ENCODE peak calls at places on chromosomes 16 and 17, in seven cellular contexts. E, J, H, R, U, N and G are unnamed samples.

GRCh38 chr17:61756561-61756960 is 106.8 kb downstream of the BRIP1 start:
- DNase-seq in E (no peak), J (no peak), H (no peak), R (no peak), U (no peak), N (no peak), G (no peak)

GRCh38 chr16:9099131-9099625 is 7.7 kb downstream of the HAPSTR1 start:
- DNase-seq in E (peak; percentile 82), J (no peak), H (no peak), R (no peak), U (no peak), N (no peak), G (no peak)

GRCh38 chr16:65731840-65732239 is 610.0 kb upstream of the CDH11 start:
- DNase-seq in E (peak; percentile 33), J (no peak), H (no peak), R (no peak), U (no peak), N (no peak), G (no peak)

GRCh38 chr17:60832206-60832605 is 154.6 kb downstream of the BCAS3 start:
- DNase-seq in E (no peak), J (no peak), H (no peak), R (no peak), U (no peak), N (no peak), G (no peak)

GRCh38 chr16:2819179-2819938 is 2.3 kb downstream of the PRSS21 start:
- DNase-seq in E (no peak), J (no peak), H (no peak), R (no peak), U (peak; percentile 53), N (no peak), G (no peak)

GRCh38 chr16:1163567-1164055 is 10.7 kb downstream of the CACNA1H start:
- DNase-seq in E (peak; percentile 32), J (peak; percentile 59), H (no peak), R (no peak), U (no peak), N (no peak), G (peak; percentile 87)

GRCh38 chr16:28987170-28987853 is 2.5 kb downstream of the LAT start:
- DNase-seq in E (no peak), J (no peak), H (no peak), R (no peak), U (no peak), N (no peak), G (no peak)

GRCh38 chr16:5188318-5189025 is 90.9 kb upstream of the EEF2KMT start:
- DNase-seq in E (no peak), J (no peak), H (no peak), R (no peak), U (no peak), N (no peak), G (peak; percentile 44)

GRCh38 chr17:40373324-40373723 is 8.8 kb upstream of the GJD3 start:
- DNase-seq in E (peak; percentile 76), J (no peak), H (no peak), R (no peak), U (no peak), N (no peak), G (no peak)

GRCh38 chr16:49560018-49560830 is 186.6 kb downstream of the C16orf78 start:
- DNase-seq in E (no peak), J (no peak), H (no peak), R (no peak), U (peak; percentile 68), N (no peak), G (peak; percentile 16)

GRCh38 chr17:45428050-45428953 is 4.4 kb downstream of the ARHGAP27 start:
- DNase-seq in E (peak; percentile 76), J (peak; percentile 95), H (no peak), R (peak; percentile 74), U (peak; percentile 91), N (peak; percentile 67), G (peak; percentile 76)

GRCh38 chr17:2289878-2290478 is 13.6 kb downstream of the SMG6 start:
- DNase-seq in E (peak; percentile 45), J (no peak), H (no peak), R (no peak), U (no peak), N (no peak), G (no peak)

GRCh38 chr17:75272848-75273184 is 1.8 kb upstream of the MIF4GD start:
- DNase-seq in E (no peak), J (no peak), H (no peak), R (no peak), U (no peak), N (no peak), G (no peak)

GRCh38 chr16:87216824-87217205 is 100.4 kb downstream of the C16orf95 start:
- DNase-seq in E (no peak), J (no peak), H (no peak), R (no peak), U (peak; percentile 88), N (no peak), G (no peak)

DNA sequence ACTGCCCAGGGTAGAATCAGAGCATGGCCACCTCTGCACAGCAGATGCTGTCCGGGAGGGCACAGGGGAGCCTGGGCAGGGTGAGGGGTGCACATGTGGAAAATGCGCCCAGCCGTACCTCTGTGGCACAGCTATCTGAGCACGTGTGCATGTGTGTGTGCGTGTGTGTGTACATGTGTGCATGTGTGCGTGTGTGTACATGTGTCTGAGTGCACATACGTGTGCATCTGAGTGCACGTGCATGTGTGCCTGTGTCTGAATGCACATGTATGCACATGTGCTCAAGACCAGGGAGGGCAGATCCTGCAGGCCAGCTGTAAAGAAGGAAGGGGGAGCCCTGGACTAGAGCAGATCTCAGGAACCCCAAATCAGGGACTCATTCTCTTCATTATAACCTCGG is 37.3 kb upstream of the ENPP7 start:
- DNase-seq in E (no peak), J (no peak), H (no peak), R (no peak), U (no peak), N (no peak), G (no peak)
- H3K4me1 ChIP-seq in E (no peaks in the 10 kb centered on the region), J (peaks cover 5% of the 10 kb centered on the region), H (peaks cover 12% of the 10 kb centered on the region), R (no peaks in the 10 kb centered on the region), U (no peaks in the 10 kb centered on the region), N (no peaks in the 10 kb centered on the region), G (no peaks in the 10 kb centered on the region)

GRCh38 chr17:5883775-5884665 is 186.2 kb upstream of the WSCD1 start:
- DNase-seq in E (no peak), J (peak; percentile 31), H (no peak), R (no peak), U (no peak), N (no peak), G (peak; percentile 27)

GRCh38 chr17:5885336-5885735 is 184.8 kb upstream of the WSCD1 start:
- DNase-seq in E (no peak), J (peak; percentile 25), H (no peak), R (no peak), U (no peak), N (no peak), G (no peak)

GRCh38 chr17:5893741-5894140 is 176.4 kb upstream of the WSCD1 start:
- DNase-seq in E (no peak), J (no peak), H (no peak), R (no peak), U (no peak), N (no peak), G (no peak)

GRCh38 chr17:5892897-5893656 is 177.1 kb upstream of the WSCD1 start:
- DNase-seq in E (no peak), J (peak; percentile 8), H (no peak), R (no peak), U (no peak), N (no peak), G (no peak)

DNA sequence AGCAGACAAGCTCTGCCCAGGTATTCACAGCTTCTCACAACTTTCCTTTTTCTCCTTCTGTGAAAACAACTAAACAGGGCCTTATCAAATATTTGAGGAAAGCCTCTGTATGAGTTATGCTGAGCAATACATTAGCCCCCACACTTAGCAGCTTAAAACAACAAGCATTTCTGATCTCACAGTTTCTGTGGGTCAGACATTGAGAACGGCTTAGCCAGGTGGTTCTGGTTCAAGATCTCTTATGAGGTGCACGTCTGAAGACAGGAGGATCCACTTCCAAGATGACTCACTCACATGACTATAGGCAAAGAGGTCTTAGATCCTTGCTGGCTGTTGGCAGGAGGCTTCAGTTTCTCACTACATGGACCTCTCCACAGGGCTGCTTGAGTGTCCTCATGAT is 181.4 kb upstream of the WSCD1 start:
- DNase-seq in E (no peak), J (peak; percentile 20), H (no peak), R (no peak), U (no peak), N (no peak), G (no peak)
- H3K4me1 ChIP-seq in E (no peaks in the 10 kb centered on the region), J (peaks cover 6% of the 10 kb centered on the region), H (no peaks in the 10 kb centered on the region), R (no peaks in the 10 kb centered on the region), U (no peaks in the 10 kb centered on the region), N (no peaks in the 10 kb centered on the region), G (no peaks in the 10 kb centered on the region)

DNA sequence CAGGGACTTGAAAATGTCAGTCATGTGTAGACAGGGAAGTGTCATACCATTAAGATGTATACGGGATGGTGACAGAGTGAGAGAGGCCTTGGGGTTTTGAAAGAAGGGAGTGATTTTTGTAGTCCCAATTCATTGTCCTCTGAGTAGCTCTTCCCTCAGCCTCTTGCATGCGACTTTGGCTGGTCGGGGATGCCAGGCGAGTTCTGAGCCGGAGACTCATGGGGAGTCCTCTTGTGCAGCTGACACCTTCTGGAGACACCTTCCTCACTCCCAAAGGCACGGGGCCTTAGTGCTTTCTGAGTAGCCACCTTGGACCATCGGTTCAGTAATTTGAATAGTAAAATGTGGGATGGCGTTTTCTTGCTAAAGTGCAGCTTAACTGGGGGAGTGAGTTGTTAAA is 144.7 kb downstream of the PRKCA start:
- DNase-seq in E (no peak), J (no peak), H (no peak), R (no peak), U (no peak), N (no peak), G (no peak)
- H3K4me1 ChIP-seq in E (no peaks in the 10 kb centered on the region), J (peaks cover 2% of the 10 kb centered on the region), H (no peaks in the 10 kb centered on the region), R (peaks cover 3% of the 10 kb centered on the region), U (no peaks in the 10 kb centered on the region), N (peaks cover 3% of the 10 kb centered on the region), G (peaks cover 2% of the 10 kb centered on the region)

GRCh38 chr16:88883946-88884345 is 17.5 kb upstream of the PABPN1L start:
- DNase-seq in E (no peak), J (no peak), H (no peak), R (no peak), U (no peak), N (no peak), G (no peak)

GRCh38 chr16:88886311-88886914 is 20.0 kb upstream of the PABPN1L start:
- DNase-seq in E (no peak), J (no peak), H (no peak), R (no peak), U (no peak), N (no peak), G (no peak)

GRCh38 chr16:88886915-88887521 is 20.6 kb upstream of the PABPN1L start:
- DNase-seq in E (no peak), J (no peak), H (no peak), R (no peak), U (no peak), N (no peak), G (no peak)

GRCh38 chr16:88884569-88885271 is 18.3 kb upstream of the PABPN1L start:
- DNase-seq in E (no peak), J (no peak), H (no peak), R (no peak), U (no peak), N (no peak), G (no peak)

DNA sequence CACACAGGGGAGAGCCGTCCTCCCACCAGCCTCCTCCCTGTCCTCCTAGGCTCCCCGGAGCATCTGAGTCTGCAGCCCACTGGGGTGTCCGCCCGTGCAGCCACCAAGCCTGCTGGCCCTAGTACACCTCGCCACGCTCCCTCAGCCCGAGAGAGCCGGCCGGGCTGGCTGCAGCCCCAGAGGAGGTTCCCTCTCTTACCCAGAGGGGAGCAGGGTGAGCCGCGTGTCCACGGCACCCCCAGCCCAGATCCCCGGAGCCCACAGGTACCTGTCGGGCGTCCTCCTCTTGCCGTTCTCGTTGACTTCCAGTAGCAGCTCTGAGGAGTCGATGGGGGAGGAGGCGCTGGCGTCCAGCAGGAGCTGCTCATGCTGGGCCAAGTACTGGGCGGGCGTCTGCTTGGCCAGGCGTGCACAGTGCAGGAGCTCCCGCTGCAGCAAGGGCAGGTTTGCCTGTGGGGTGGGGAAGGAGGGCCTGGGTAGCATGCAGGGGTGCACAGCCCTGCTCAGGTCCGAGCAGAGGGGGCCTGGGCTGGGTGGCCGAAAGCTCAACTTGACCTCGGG is 19.3 kb upstream of the PABPN1L start:
- DNase-seq in E (no peak), J (no peak), H (no peak), R (no peak), U (no peak), N (no peak), G (no peak)
- H3K4me1 ChIP-seq in E (no peaks in the 10 kb centered on the region), J (no peaks in the 10 kb centered on the region), H (no peaks in the 10 kb centered on the region), R (no peaks in the 10 kb centered on the region), U (no peaks in the 10 kb centered on the region), N (no peaks in the 10 kb centered on the region), G (no peaks in the 10 kb centered on the region)